ENCODE peak calls at places on chromosome 11, in six cellular contexts. Q, X, K, A, M and F are unnamed samples. For H3K4me1 and H3K9me3, the result is how much of the 10 kb centered on the place peaks cover.

GRCh38 chr11:93512073-93512475 is 31.1 kb downstream of the SMCO4 start:
- DNase-seq in Q (no peak), X (no peak), K (no peak), A (no peak), M (no peak), F (no peak)

GRCh38 chr11:15607361-15608036 is 492.8 kb downstream of the INSC start:
- DNase-seq in Q (no peak), X (no peak), K (no peak), A (no peak), M (no peak), F (no peak)

GRCh38 chr11:67631427-67631826 is 1.7 kb upstream of the NUDT8 start:
- DNase-seq in Q (no peak), X (no peak), K (no peak), A (no peak), M (no peak), F (peak)

GRCh38 chr11:86204356-86204755 is 40.2 kb upstream of the EED start:
- DNase-seq in Q (no peak), X (no peak), K (no peak), A (no peak), M (no peak), F (no peak)

GRCh38 chr11:117180020-117180419 is 1.5 kb downstream of the SIDT2 start:
- DNase-seq in Q (no peak), X (no peak), K (no peak), A (no peak), M (no peak), F (no peak)

GRCh38 chr11:107565219-107565937 is at the start of gene ALKBH8:
- DNase-seq in Q (peak), X (peak), K (peak), A (peak), M (peak), F (peak)

GRCh38 chr11:127308291-127308690 is 307.7 kb upstream of the KIRREL3 start:
- DNase-seq in Q (no peak), X (no peak), K (no peak), A (no peak), M (no peak), F (no peak)

GRCh38 chr11:8011981-8012444 is 24.9 kb downstream of the EIF3F start:
- DNase-seq in Q (no peak), X (no peak), K (peak), A (no peak), M (no peak), F (peak)

GRCh38 chr11:96222102-96222501 is 120.9 kb downstream of the MAML2 start:
- DNase-seq in Q (no peak), X (no peak), K (peak), A (no peak), M (no peak), F (no peak)

GRCh38 chr11:1146311-1146864 is 11.4 kb upstream of the MUC5AC start:
- DNase-seq in Q (no peak), X (no peak), K (no peak), A (no peak), M (no peak), F (no peak)

GRCh38 chr11:14320020-14320419 is 39.0 kb downstream of the RRAS2 start:
- DNase-seq in Q (no peak), X (no peak), K (peak), A (no peak), M (no peak), F (peak)

GRCh38 chr11:1757861-1758610 is 5.7 kb downstream of the CTSD start:
- DNase-seq in Q (no peak), X (no peak), K (no peak), A (no peak), M (no peak), F (no peak)

GRCh38 chr11:61477734-61478148 is 30.8 kb upstream of the LRRC10B start:
- DNase-seq in Q (no peak), X (peak), K (no peak), A (peak), M (no peak), F (no peak)

GRCh38 chr11:12802418-12803085 is 128.3 kb downstream of the TEAD1 start:
- DNase-seq in Q (peak), X (peak), K (peak), A (peak), M (no peak), F (peak)

GRCh38 chr11:115911656-115912055 is 407.4 kb upstream of the CADM1 start:
- DNase-seq in Q (no peak), X (no peak), K (no peak), A (no peak), M (no peak), F (no peak)

GRCh38 chr11:19740586-19740985 is 27.9 kb downstream of the NAV2 start:
- DNase-seq in Q (no peak), X (no peak), K (no peak), A (no peak), M (no peak), F (no peak)

GRCh38 chr11:69298778-69299461 is 5.0 kb downstream of the MYEOV start:
- DNase-seq in Q (no peak), X (no peak), K (peak), A (peak), M (no peak), F (no peak)
- H3K4me3 ChIP-seq in Q (peak), X (no peak), K (no peak), A (peak), M (peak), F (no peak)

GRCh38 chr11:4839851-4840549 is 9.0 kb downstream of the OR51S1 start:
- DNase-seq in Q (no peak), X (no peak), K (no peak), A (no peak), M (no peak), F (no peak)
- H3K4me1 ChIP-seq in Q (under half), X (under half), K (under half), A (under half), M (under half), F (under half)

GRCh38 chr11:78504708-78505107 is 70.0 kb downstream of the NARS2 start:
- DNase-seq in Q (no peak), X (no peak), K (no peak), A (no peak), M (no peak), F (no peak)

GRCh38 chr11:78514922-78515502 is 59.7 kb downstream of the NARS2 start:
- DNase-seq in Q (no peak), X (no peak), K (no peak), A (no peak), M (no peak), F (no peak)

GRCh38 chr11:78510597-78510996 is 64.1 kb downstream of the NARS2 start:
- DNase-seq in Q (no peak), X (no peak), K (no peak), A (no peak), M (no peak), F (no peak)

DNA sequence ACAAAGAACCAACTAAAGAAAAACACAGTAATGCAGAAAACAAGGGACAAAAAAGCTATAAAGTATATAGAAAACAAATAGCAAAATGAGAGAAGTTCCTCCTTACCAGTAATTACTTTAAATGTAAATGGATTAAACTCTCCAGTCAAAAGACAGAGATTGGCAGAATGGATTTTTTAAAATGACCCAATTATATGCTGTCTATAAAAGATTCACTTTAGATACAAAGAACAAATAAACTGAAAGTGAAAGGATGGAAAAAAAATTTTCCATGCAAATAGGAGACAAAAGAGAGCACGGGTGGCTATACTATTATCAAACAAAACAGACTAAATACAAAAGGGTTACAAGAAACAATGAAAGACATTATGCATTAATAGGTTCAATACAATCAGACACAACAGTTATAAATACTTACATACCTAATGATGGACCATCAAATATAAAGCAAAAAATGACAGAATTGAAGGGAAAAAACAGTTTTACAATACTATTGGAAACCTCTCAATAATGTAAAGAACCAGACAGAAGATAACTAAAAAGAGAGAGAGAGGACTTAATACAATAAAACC is 64.6 kb downstream of the NARS2 start:
- DNase-seq in Q (no peak), X (no peak), K (no peak), A (no peak), M (no peak), F (no peak)
- H3K9me3 ChIP-seq in Q (under half), X (under half), K (under half), A (under half), M (under half), F (under half)

GRCh38 chr11:34623463-34623862 is 2.6 kb downstream of the EHF start:
- DNase-seq in Q (no peak), X (no peak), K (no peak), A (no peak), M (no peak), F (no peak)

GRCh38 chr11:34621876-34622275 is 983 bp downstream of the EHF start:
- DNase-seq in Q (no peak), X (no peak), K (no peak), A (no peak), M (no peak), F (no peak)

GRCh38 chr11:34625576-34625975 is 4.7 kb downstream of the EHF start:
- DNase-seq in Q (no peak), X (no peak), K (no peak), A (no peak), M (no peak), F (no peak)

GRCh38 chr11:34626393-34626792 is 5.5 kb downstream of the EHF start:
- DNase-seq in Q (no peak), X (no peak), K (peak), A (no peak), M (no peak), F (no peak)

GRCh38 chr11:34624069-34624468 is 3.2 kb downstream of the EHF start:
- DNase-seq in Q (peak), X (no peak), K (no peak), A (no peak), M (no peak), F (no peak)
- H3K4me3 ChIP-seq in Q (peak), X (no peak), K (no peak), A (no peak), M (no peak), F (no peak)

DNA sequence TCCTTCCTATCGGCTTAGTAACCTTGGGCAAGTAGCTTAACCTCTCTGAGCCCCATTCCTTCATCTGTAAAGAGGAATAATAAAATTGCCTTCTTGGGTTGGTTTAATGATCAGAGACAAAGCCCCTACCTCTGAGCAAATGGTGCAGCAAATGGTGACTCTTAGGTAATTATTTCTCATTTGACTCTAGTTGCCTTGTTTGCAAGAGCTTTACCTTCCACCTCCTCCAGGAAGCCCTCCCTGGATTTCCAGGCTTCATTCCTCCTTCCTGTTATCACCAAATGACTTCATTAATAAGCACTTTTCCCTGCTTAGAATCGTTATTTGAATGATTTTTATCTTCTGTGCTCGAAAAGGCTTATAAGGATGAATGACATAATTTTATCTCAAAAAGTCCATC is 106.5 kb downstream of the TSPAN18 start:
- DNase-seq in Q (no peak), X (no peak), K (no peak), A (no peak), M (no peak), F (no peak)
- H3K4me1 ChIP-seq in Q (under half), X (under half), K (under half), A (under half), M (under half), F (under half)

DNA sequence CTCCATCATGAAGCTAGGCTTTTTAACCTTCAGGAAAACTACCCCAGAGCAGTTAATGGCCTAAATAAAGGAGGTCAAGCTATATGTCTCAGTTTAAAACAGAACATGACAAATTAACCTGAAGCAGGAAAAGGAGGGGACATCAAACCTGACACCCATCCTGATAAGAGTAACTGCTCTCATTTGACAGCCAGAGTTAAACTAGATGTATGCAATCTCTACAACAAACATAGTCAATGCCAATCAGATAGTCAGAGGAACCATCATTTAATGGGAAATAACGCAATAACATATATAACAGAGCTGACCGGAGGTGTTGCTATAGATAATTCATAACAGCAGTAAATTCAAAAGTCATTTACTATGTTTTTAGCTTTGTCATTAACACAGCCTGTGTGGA is 3.1 kb downstream of the ZNF202 start:
- DNase-seq in Q (no peak), X (no peak), K (no peak), A (no peak), M (no peak), F (no peak)
- H3K9me3 ChIP-seq in Q (under half), X (under half), K (under half), A (under half), M (under half), F (under half)

DNA sequence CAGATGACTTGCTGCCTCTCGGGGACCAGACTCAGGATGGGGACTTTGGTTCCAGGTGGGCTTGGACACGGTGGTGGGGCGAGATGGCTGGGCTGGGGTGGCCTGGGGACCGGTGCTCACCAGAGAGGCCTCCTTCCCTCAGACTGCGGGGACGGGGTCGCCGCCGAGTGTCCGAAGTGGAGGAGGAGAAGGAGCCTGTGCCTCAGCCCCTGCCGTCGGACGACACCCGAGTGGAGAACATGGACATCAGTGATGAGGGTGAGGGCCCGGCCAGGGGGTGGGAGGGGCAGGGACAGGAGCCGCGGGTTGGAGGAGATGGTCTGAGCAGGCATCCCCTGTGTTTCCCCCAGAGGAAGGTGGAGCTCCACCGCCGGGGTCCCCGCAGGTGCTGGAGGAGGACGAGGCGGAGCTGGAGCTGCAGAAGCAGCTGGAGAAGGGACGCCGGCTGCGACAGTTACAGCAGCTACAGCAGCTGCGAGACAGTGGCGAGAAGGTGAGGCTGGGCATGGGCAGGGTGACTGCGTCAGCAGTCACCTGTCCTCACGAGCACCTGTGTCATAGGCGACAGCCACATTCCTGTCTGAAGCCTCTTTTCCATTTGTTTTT is 5.9 kb downstream of the SART1 start:
- DNase-seq in Q (no peak), X (no peak), K (no peak), A (no peak), M (no peak), F (peak)
- H3K4me3 ChIP-seq in Q (no peak), X (no peak), K (no peak), A (no peak), M (no peak), F (no peak)

GRCh38 chr11:109864161-109864661 is 229.0 kb upstream of the ZC3H12C start:
- DNase-seq in Q (no peak), X (no peak), K (no peak), A (no peak), M (no peak), F (no peak)
- H3K4me1 ChIP-seq in Q (under half), X (under half), K (under half), A (under half), M (under half), F (under half)

GRCh38 chr11:101552893-101553292 is 30.9 kb downstream of the TRPC6 start:
- DNase-seq in Q (no peak), X (no peak), K (no peak), A (no peak), M (no peak), F (no peak)
- H3K9me3 ChIP-seq in Q (under half), X (under half), K (under half), A (under half), M (under half), F (under half)

DNA sequence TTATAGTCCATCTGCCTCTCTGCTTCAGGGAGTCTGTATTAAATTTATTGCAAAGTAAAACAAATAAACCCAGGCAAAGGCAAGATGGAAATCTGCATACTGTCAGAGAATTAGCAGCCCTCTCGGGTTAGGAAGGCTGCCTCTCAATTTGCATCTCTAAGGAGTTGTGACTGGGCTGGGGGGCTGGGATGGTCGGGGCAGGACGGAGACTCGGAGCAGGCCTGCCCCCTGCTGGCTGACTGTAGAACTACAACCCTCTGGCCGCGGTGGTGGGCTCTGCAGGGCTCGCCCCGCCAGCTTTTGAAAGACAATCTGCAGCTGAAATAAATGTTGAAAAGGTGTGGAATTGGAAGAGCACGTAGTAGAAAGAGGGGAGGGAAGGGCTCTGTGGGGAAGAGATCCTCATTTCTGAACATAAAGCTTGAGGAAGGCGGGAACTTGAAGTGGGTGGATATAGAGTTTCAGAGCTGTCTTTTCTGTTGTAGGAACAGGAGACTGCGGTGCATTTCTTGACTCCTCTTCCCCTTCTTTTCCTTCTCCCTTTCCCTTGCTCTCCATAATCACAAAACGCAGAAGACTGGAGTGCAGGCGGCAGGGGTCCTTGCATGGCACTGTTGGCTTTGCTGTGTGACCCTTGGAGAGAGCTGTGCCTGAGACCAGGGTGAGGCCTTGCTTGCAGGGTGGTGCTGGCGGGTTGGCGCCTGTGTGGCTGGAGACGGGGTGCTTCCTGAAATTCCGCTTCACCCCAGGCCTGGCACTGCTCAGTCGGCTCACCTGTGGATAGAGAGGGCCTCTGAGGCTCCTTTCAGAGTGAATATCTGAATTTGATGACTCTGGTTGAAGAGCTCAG is 22.6 kb upstream of the PKNOX2 start:
- DNase-seq in Q (no peak), X (peak), K (peak), A (no peak), M (peak), F (peak)
- H3K4me3 ChIP-seq in Q (no peak), X (no peak), K (no peak), A (no peak), M (no peak), F (no peak)